ENCODE peak calls at places on chromosomes 13 and 19, in nine cellular contexts. H is tibial nerve, X is gastrocnemius medialis, B is suprapubic skin, I is A549, O is heart left ventricle, P is body of pancreas, D is IMR-90, J is uterus. V is an unnamed sample.
A peak's percentile ranks its signal among the peaks of the same experiment; 100 is the strongest.

GRCh38 chr13:80168089-80168850 is 172.7 kb downstream of the SPRY2 start:
- DNase-seq in X (no peak), B (no peak), D (peak; percentile 71), I (no peak), P (no peak), O (peak; percentile 9), J (no peak), H (no peak), V (no peak)

GRCh38 chr13:40933508-40933907 is 85.6 kb downstream of the ELF1 start:
- DNase-seq in J (no peak), B (no peak), H (no peak), O (no peak), D (no peak), I (no peak), P (no peak), X (no peak), V (no peak)

GRCh38 chr13:36297600-36298338 is at the start of gene CCDC169:
- DNase-seq in P (peak; percentile 68), D (peak; percentile 51), J (peak; percentile 61), X (peak; percentile 64), B (peak; percentile 83), H (peak; percentile 41), I (peak; percentile 32), O (peak; percentile 61), V (peak; percentile 93)

GRCh38 chr13:97255515-97255999 is 33.4 kb downstream of the MBNL2 start:
- DNase-seq in P (no peak), D (peak; percentile 47), J (no peak), B (no peak), X (no peak), I (no peak), O (no peak), H (no peak), V (no peak)

GRCh38 chr13:57624565-57625435 is 6.7 kb upstream of the PCDH17 start:
- DNase-seq in J (no peak), X (no peak), P (peak; percentile 61), D (peak; percentile 41), H (no peak), B (no peak), I (no peak), O (peak; percentile 23), V (no peak)

GRCh38 chr13:32309812-32310706 is 5.1 kb downstream of the ZAR1L start:
- DNase-seq in B (no peak), O (no peak), P (no peak), D (peak; percentile 72), I (peak; percentile 5), H (no peak), X (no peak), J (no peak), V (no peak)

GRCh38 chr13:75175575-75175974 is 306.4 kb downstream of the TBC1D4 start:
- DNase-seq in P (no peak), J (no peak), O (no peak), H (no peak), I (no peak), B (no peak), D (peak; percentile 20), X (no peak), V (no peak)

GRCh38 chr13:25654332-25654731 is 282.6 kb downstream of the ATP8A2 start:
- DNase-seq in O (no peak), D (no peak), I (no peak), J (no peak), X (peak; percentile 59), H (no peak), P (no peak), B (no peak), V (no peak)

GRCh38 chr13:114071441-114071840 is 61.0 kb downstream of the RASA3 start:
- DNase-seq in D (no peak), B (peak; percentile 39), X (peak; percentile 11), P (no peak), I (no peak), H (peak; percentile 9), J (no peak), O (no peak), V (no peak)

DNA sequence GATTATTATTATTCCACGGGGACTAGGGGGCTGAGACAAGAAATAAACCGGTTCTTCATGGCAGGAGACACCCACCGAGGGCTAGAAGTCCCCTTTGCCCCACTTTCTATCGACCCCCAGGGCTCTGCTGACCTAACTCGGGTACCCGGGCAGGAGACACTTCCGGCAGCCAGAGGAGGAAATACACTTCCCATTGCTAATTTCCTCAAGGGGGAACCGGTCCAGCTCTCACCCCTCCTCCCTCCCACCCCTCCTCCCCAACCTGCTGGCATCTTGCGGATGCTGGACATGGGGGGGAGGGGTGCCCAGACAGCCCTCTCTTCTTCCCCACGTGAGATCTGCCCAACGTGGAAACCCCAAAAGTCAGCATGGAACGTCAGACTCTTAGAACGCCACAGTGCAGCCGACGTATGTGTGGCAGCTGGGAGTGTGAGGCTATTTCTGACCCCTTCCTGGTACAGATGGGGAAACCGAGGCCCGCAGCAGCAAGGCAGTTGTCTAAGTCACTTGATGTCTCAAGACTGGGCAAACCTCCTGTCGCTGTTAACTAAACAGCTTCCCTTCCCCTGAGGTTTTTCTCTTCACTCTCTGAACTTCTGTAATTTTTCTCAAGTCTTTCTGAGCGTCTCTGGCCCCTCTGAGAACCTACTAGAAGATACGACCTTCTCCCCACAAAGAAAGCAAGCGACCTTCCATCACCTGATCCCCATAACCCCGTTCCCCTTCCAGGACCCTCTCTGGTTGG is 3.6 kb downstream of the GPR4 start:
- DNase-seq in D (no peak), B (no peak), O (peak; percentile 58), P (no peak), X (no peak), J (no peak), I (no peak), H (no peak), V (no peak)
- TF ChIP-seq POLR2A in D (no peak), B (no peak), O (no peak), P (no peak), X (no peak), J (no peak), I (no peak), H (no peak), V (no peak)

GRCh38 chr19:51948979-51949378 is 21.7 kb downstream of the ZNF613 start:
- DNase-seq in X (no peak), O (peak; percentile 75), D (peak; percentile 23), I (no peak), J (no peak), P (no peak), B (no peak), H (no peak), V (no peak)

GRCh38 chr19:51944798-51945552 is 17.7 kb downstream of the ZNF613 start:
- DNase-seq in O (no peak), P (no peak), B (no peak), H (no peak), X (no peak), J (no peak), D (no peak), I (no peak), V (no peak)

GRCh38 chr19:51946602-51947001 is 19.3 kb downstream of the ZNF613 start:
- DNase-seq in I (no peak), J (no peak), P (no peak), D (no peak), X (no peak), H (no peak), B (no peak), O (no peak), V (no peak)
- TF ChIP-seq POLR2A in I (no peak), J (no peak), P (no peak), D (no peak), X (no peak), H (no peak), B (no peak), O (no peak), V (no peak)

DNA sequence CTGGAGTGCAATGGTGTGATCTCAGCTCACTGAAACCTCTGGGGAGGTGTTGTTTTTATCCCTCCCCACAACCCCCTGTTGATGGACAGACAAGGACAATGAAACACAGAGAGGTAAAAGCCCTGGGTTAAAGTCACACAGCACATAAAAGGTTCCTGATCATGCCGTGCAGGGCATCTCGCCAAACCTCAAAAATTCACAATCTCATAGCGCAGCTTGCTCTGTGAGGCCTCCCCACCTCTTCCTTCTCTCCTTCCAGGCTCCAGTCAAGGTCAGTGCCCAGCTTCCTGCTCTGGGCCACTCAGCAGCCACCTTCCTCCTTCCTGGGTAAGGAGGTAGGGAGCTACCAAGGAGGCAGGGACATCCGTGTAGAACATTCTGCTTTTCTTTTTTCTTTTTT is 2.3 kb downstream of the FUT2 start:
- DNase-seq in D (peak; percentile 74), O (no peak), J (no peak), B (no peak), H (no peak), I (no peak), X (no peak), P (peak; percentile 46), V (no peak)
- TF ChIP-seq POLR2A in D (no peak), O (no peak), J (no peak), B (no peak), H (no peak), I (no peak), X (no peak), P (no peak), V (no peak)

GRCh38 chr13:102922184-102922583 is 76.4 kb downstream of the ERCC5 start:
- DNase-seq in P (no peak), J (no peak), D (no peak), H (no peak), B (no peak), X (no peak), I (no peak), O (no peak), V (no peak)
- TF ChIP-seq POLR2A in P (no peak), J (no peak), D (no peak), H (no peak), B (no peak), X (no peak), I (no peak), O (no peak), V (no peak)

GRCh38 chr19:45927565-45928261 is 13.1 kb upstream of the NANOS2 start:
- DNase-seq in I (peak; percentile 100), H (peak; percentile 73), X (peak; percentile 85), O (peak; percentile 89), J (peak; percentile 89), D (peak; percentile 84), B (peak; percentile 91), P (peak; percentile 92), V (peak; percentile 88)
- TF ChIP-seq POLR2A in I (no peak), H (no peak), X (no peak), O (no peak), J (no peak), D (no peak), B (no peak), P (no peak), V (no peak)

V was measured in lower leg skin.